ENCODE peak calls at places on chromosomes 3 and 15, in five cellular contexts. P is IMR-90; D is coronary artery; J is kidney; V is effector memory CD4-positive, alpha-beta T cell. N is an unnamed sample.

GRCh38 chr3:156477306-156477705 is 77.6 kb downstream of the SSR3 start:
- DNase-seq in P (peak), D (no peak), J (no peak), V (no peak), N (no peak)

GRCh38 chr3:37147676-37148075 is 26.7 kb downstream of the LRRFIP2 start:
- DNase-seq in P (no peak), D (no peak), J (no peak), V (no peak), N (no peak)

GRCh38 chr3:188335656-188336055 is 181.7 kb downstream of the LPP start:
- DNase-seq in P (no peak), D (no peak), J (no peak), V (no peak), N (no peak)

GRCh38 chr3:178277605-178278004 is 258.6 kb upstream of the KCNMB2 start:
- DNase-seq in P (no peak), D (no peak), J (no peak), V (no peak), N (no peak)

GRCh38 chr3:17749705-17750293 is 7.4 kb upstream of the TBC1D5 start:
- DNase-seq in P (no peak), D (no peak), J (no peak), V (no peak), N (peak)

GRCh38 chr3:28940530-28940929 is 340.3 kb upstream of the RBMS3 start:
- DNase-seq in P (peak), D (no peak), J (no peak), V (no peak), N (peak)

GRCh38 chr3:48047841-48048456 is 31.7 kb upstream of the MAP4 start:
- DNase-seq in P (peak), D (no peak), J (no peak), V (no peak), N (no peak)

GRCh38 chr3:124774305-124774673 is 44.0 kb downstream of the UMPS start:
- DNase-seq in P (peak), D (no peak), J (peak), V (no peak), N (no peak)

GRCh38 chr3:169546368-169546767 is 117.1 kb downstream of the MECOM start:
- DNase-seq in P (no peak), D (no peak), J (no peak), V (no peak), N (no peak)

GRCh38 chr3:126156468-126156867 is 23.9 kb downstream of the ALDH1L1 start:
- DNase-seq in P (no peak), D (no peak), J (peak), V (no peak), N (no peak)

GRCh38 chr15:77869021-77869895 is 208.3 kb downstream of the TBC1D2B start:
- DNase-seq in P (no peak), D (no peak), J (peak), V (no peak), N (no peak)

GRCh38 chr15:67101981-67102929 is 36.9 kb downstream of the SMAD3 start:
- DNase-seq in P (peak), D (no peak), J (no peak), V (no peak), N (no peak)

GRCh38 chr3:9214185-9214584 is 35.3 kb downstream of the SRGAP3 start:
- DNase-seq in P (no peak), D (no peak), J (no peak), V (no peak), N (no peak)

GRCh38 chr3:81699921-81700320 is 61.5 kb downstream of the GBE1 start:
- DNase-seq in P (no peak), D (no peak), J (no peak), V (no peak), N (no peak)

GRCh38 chr3:187946031-187946691 is 200.9 kb upstream of the BCL6 start:
- DNase-seq in P (peak), D (no peak), J (no peak), V (no peak), N (no peak)

GRCh38 chr3:53803816-53804545 is 42.2 kb downstream of the CHDH start:
- DNase-seq in P (no peak), D (no peak), J (no peak), V (no peak), N (no peak)

GRCh38 chr3:134630506-134630905 is 20.3 kb downstream of the KY start:
- DNase-seq in P (peak), D (peak), J (no peak), V (no peak), N (no peak)

GRCh38 chr3:119025390-119025789 is 9.3 kb downstream of the IGSF11 start:
- DNase-seq in P (no peak), D (no peak), J (no peak), V (no peak), N (no peak)

GRCh38 chr3:5314897-5315296 is 127.4 kb downstream of the EDEM1 start:
- DNase-seq in P (no peak), D (no peak), J (no peak), V (no peak), N (no peak)

GRCh38 chr15:42921049-42921731 is 612 bp upstream of the TTBK2 start:
- DNase-seq in P (peak), D (peak), J (no peak), V (peak), N (peak)

GRCh38 chr15:92663250-92663951 is 7.8 kb upstream of the FAM174B start:
- DNase-seq in P (no peak), D (no peak), J (no peak), V (no peak), N (no peak)

GRCh38 chr3:58683001-58683845 is 16.6 kb upstream of the FAM3D start:
- DNase-seq in P (peak), D (no peak), J (no peak), V (no peak), N (no peak)

GRCh38 chr3:53067571-53067970 is 21.7 kb upstream of the SFMBT1 start:
- DNase-seq in P (no peak), D (peak), J (no peak), V (no peak), N (no peak)

GRCh38 chr3:186852994-186853393 is 10.5 kb downstream of the ADIPOQ start:
- DNase-seq in P (no peak), D (no peak), J (no peak), V (no peak), N (no peak)

GRCh38 chr3:162390891-162391290 is 894.3 kb downstream of the OTOL1 start:
- DNase-seq in P (peak), D (no peak), J (no peak), V (no peak), N (no peak)

GRCh38 chr15:96328101-96328958 is 2.2 kb upstream of the NR2F2 start:
- DNase-seq in P (no peak), D (no peak), J (no peak), V (no peak), N (no peak)

GRCh38 chr3:126348308-126348920 is 8.8 kb downstream of the KLF15 start:
- DNase-seq in P (no peak), D (peak), J (peak), V (no peak), N (no peak)

GRCh38 chr3:157913751-157914150 is 192.5 kb downstream of the SHOX2 start:
- DNase-seq in P (peak), D (no peak), J (no peak), V (no peak), N (no peak)

GRCh38 chr3:178003756-178004155 is 532.5 kb upstream of the KCNMB2 start:
- DNase-seq in P (peak), D (no peak), J (no peak), V (no peak), N (no peak)

GRCh38 chr3:194885766-194886165 is 200.1 kb downstream of the FAM43A start:
- DNase-seq in P (no peak), D (no peak), J (no peak), V (no peak), N (no peak)

GRCh38 chr3:196983186-196983585 is 14.6 kb upstream of the PIGZ start:
- DNase-seq in P (no peak), D (no peak), J (no peak), V (no peak), N (no peak)

GRCh38 chr3:60202052-60202753 is 1049.0 kb downstream of the FHIT start:
- DNase-seq in P (no peak), D (no peak), J (no peak), V (no peak), N (no peak)

GRCh38 chr15:50424066-50424890 is at the start of gene USP8:
- DNase-seq in P (peak), D (peak), J (peak), V (peak), N (peak)

GRCh38 chr15:50431204-50431603 is 7.0 kb downstream of the USP8 start:
- DNase-seq in P (peak), D (no peak), J (no peak), V (no peak), N (no peak)

GRCh38 chr15:50426428-50426827 is 2.2 kb downstream of the USP8 start:
- DNase-seq in P (no peak), D (no peak), J (no peak), V (no peak), N (no peak)

DNA sequence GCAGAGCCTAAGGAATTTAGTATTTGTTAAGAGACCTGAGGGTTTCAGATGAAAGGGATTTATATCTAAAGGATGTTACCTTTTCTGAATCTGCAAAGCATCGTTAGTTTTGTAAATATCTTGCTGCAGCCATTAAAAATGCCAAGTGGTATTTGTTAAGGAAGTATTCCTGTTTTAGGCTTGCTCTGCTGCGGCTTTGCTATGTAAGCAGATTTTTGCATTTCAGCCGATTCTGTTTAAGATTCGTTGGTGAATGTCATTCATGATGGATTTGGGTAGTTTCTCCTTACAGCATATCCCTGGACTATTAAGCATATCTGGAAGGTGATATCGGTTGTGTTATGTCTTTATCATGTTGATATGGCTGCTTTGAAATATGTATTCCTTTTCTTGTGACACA is 1.0 kb downstream of the USP8 start:
- DNase-seq in P (no peak), D (no peak), J (no peak), V (no peak), N (no peak)
- H3K27ac ChIP-seq in P (no peak), D (no peak), J (no peak), V (peak), N (peak)

DNA sequence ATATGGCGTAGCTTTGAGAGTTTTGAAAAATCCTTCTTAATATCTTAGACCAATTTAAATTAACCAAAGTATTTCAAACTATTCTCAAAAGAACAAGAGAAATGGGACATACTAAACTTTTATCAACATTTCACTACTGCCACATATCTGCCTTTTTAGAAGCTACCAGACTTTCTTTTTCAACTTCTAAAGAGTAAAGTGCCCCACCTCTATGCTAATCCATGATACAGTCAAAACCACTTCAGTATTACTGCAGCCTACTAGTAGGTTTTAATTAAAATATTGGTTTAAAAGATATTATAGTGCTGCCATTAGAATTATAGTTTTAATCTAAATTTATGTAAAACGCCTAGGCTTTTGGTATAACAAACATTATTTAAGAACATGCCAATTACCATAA is 15.1 kb downstream of the HERC1 start:
- DNase-seq in P (no peak), D (no peak), J (no peak), V (no peak), N (no peak)
- H3K27ac ChIP-seq in P (no peak), D (no peak), J (no peak), V (no peak), N (no peak)

DNA sequence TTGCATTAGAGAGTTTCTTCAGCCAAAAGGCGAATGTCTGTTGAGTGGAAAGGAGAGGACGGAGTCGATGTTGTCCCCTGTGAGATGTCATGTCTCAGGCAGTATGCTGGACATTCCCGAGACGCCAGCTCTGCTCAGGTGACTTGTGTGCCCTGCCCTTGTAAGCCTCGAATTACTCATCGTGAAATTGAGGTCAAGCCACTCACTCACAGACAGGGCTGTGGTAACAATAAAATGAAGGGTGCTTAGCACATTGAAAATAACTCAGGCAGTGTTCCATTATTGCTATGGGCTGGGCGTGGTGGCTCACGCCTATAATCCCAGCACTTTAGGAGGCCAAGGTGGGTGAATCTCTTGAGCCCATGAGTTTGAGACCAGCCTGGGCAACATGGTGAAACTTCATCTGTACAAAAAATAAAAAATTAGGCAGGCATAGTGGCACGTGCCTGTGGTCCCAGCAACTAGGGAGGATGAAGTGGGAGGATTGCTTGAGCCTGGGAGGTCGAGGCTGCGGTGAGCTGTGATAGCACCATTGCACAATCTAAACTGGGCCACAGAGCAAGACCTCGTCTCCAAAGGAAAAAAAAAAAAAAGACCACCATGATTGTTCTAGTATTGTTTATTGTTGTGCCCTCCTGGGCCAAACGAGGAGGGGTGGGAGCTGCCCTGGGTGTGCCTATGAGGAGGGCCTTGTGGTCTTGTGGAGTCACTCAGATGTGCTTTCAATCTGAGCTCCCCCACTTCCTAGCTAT is 214.4 kb downstream of the THSD4 start:
- DNase-seq in P (peak), D (no peak), J (no peak), V (no peak), N (no peak)
- H3K27ac ChIP-seq in P (peak), D (peak), J (peak), V (no peak), N (no peak)

DNA sequence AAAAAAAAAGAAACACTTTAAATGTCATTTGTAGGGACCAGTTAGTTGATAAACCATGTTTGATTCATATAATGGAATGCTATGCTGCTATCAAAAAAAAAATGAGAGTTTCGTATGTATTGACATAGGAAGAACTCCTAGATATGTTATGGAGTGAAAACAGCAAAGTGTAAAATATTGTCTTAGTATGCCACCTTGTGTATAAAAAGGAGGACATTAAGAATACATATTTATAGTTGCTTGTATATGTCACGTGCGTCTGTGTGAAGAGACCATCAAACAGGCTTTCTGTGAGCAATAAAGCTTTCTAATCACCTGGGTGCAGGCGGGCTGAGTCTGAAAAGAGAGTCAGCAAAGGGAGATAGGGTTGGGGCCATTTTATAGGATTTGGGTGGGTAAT is 39.5 kb downstream of the KBTBD8 start:
- DNase-seq in P (peak), D (no peak), J (no peak), V (no peak), N (no peak)
- H3K27ac ChIP-seq in P (no peak), D (no peak), J (no peak), V (no peak), N (no peak)

GRCh38 chr3:20040476-20041196 is 390 bp downstream of the KAT2B start:
- DNase-seq in P (peak), D (no peak), J (peak), V (peak), N (peak)
- H3K27ac ChIP-seq in P (peak), D (peak), J (peak), V (peak), N (peak)

GRCh38 chr3:45056608-45057301 is 30.7 kb downstream of the CLEC3B start:
- DNase-seq in P (no peak), D (no peak), J (no peak), V (no peak), N (no peak)

GRCh38 chr3:45057557-45057956 is 31.5 kb downstream of the CLEC3B start:
- DNase-seq in P (no peak), D (no peak), J (no peak), V (no peak), N (no peak)

GRCh38 chr3:45054196-45054857 is 28.2 kb downstream of the CLEC3B start:
- DNase-seq in P (peak), D (no peak), J (no peak), V (no peak), N (no peak)

GRCh38 chr3:45055032-45055410 is 28.9 kb downstream of the CLEC3B start:
- DNase-seq in P (peak), D (no peak), J (no peak), V (no peak), N (no peak)

GRCh38 chr3:45055411-45056143 is 29.5 kb downstream of the CLEC3B start:
- DNase-seq in P (peak), D (no peak), J (no peak), V (no peak), N (no peak)
- H3K27ac ChIP-seq in P (peak), D (no peak), J (no peak), V (no peak), N (no peak)

DNA sequence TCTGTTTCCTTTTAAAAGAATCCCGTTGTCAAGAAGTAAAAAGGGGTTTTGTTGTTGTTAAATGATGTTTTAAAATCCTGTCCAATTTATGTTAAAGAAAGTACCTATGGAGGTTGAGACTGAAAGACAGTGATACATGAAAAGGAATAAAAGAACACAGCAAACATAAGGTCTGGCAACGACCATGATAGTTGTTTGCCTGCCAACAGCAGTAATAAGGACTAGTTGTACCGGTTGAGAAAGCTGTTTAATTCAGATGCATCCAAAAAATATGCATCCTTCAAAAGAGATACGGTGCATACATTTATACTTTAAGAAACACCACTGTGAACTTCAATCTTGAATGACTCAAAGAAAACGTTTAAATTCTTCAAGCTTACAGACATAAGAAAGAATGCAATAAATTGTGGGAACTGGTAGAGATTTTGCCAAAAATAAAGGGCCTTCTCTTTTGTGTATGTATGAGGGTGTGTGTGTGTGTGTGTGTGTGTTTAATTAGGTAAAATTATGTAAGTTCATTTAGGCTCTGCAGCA is 492.0 kb downstream of the NLGN1 start:
- DNase-seq in P (peak), D (no peak), J (no peak), V (no peak), N (no peak)
- H3K27ac ChIP-seq in P (no peak), D (no peak), J (no peak), V (no peak), N (no peak)